ENCODE peak calls at places on chromosomes 4 and X, in four cellular contexts. M is astrocyte of the spinal cord, S is endothelial cell, V is neural crest cell. Z is an unnamed sample.

GRCh38 chrX:67614414-67614813 is 70.6 kb downstream of the AR start:
- DNase-seq in S (no peak), M (peak), V (no peak), Z (no peak)

GRCh38 chr4:133866328-133866699 is 335.3 kb downstream of the PABPC4L start:
- DNase-seq in V (no peak), M (peak), S (no peak), Z (no peak)

GRCh38 chrX:11558972-11559371 is 106.7 kb downstream of the ARHGAP6 start:
- DNase-seq in V (no peak), S (peak), M (no peak), Z (no peak)

GRCh38 chrX:150036181-150036580 is 97.9 kb upstream of the EOLA2 start:
- DNase-seq in V (no peak), M (peak), S (no peak), Z (no peak)

GRCh38 chrX:22922961-22923360 is 76.8 kb upstream of the DDX53 start:
- DNase-seq in M (peak), S (no peak), V (no peak), Z (no peak)

GRCh38 chr4:87003266-87003665 is 68.5 kb downstream of the AFF1 start:
- DNase-seq in M (no peak), V (no peak), S (no peak), Z (no peak)

GRCh38 chr4:100516225-100516624 is 1.6 kb downstream of the EMCN start:
- DNase-seq in S (no peak), M (no peak), V (no peak), Z (no peak)

GRCh38 chrX:46898207-46898606 is 14.0 kb upstream of the JADE3 start:
- DNase-seq in S (no peak), V (no peak), M (no peak), Z (no peak)

GRCh38 chrX:45824471-45824870 is 623.8 kb upstream of the DIPK2B start:
- DNase-seq in S (peak), M (peak), V (no peak), Z (no peak)

GRCh38 chrX:40996886-40997530 is 88.2 kb upstream of the USP9X start:
- DNase-seq in S (no peak), M (peak), V (no peak), Z (no peak)

GRCh38 chr4:1278336-1278670 is 11.4 kb upstream of the MAEA start:
- DNase-seq in M (no peak), V (no peak), S (no peak), Z (no peak)

GRCh38 chr4:158597879-158598596 is 73.6 kb downstream of the C4orf46 start:
- DNase-seq in M (no peak), V (no peak), S (no peak), Z (no peak)

GRCh38 chr4:9762823-9763475 is 18.5 kb upstream of the DRD5 start:
- DNase-seq in V (peak), M (peak), S (peak), Z (no peak)

GRCh38 chr4:147689062-147689461 is 5.1 kb upstream of the PRMT9 start:
- DNase-seq in M (no peak), S (no peak), V (no peak), Z (no peak)

GRCh38 chr4:43763029-43763610 is 685.5 kb downstream of the KCTD8 start:
- DNase-seq in V (no peak), S (no peak), M (no peak), Z (no peak)

GRCh38 chr4:36177946-36178345 is 66.4 kb downstream of the ARAP2 start:
- DNase-seq in V (no peak), M (peak), S (no peak), Z (no peak)

GRCh38 chr4:124167602-124168001 is 544.9 kb downstream of the ANKRD50 start:
- DNase-seq in V (no peak), S (no peak), M (no peak), Z (no peak)

GRCh38 chr4:110198472-110199419 is at the start of gene ELOVL6:
- DNase-seq in V (peak), S (peak), M (peak), Z (no peak)

GRCh38 chr4:119025916-119026661 is 109.5 kb upstream of the MYOZ2 start:
- DNase-seq in M (peak), V (no peak), S (no peak), Z (no peak)

GRCh38 chr4:127509155-127509554 is 123.6 kb upstream of the INTU start:
- DNase-seq in V (no peak), M (peak), S (no peak), Z (no peak)

GRCh38 chr4:184645904-184646610 is 3.2 kb downstream of the CASP3 start:
- DNase-seq in V (no peak), S (no peak), M (no peak), Z (no peak)

GRCh38 chr4:169150806-169151205 is 120.0 kb downstream of the SH3RF1 start:
- DNase-seq in M (no peak), S (no peak), V (no peak), Z (no peak)

GRCh38 chr4:119142837-119143236 is 7.2 kb downstream of the MYOZ2 start:
- DNase-seq in M (no peak), S (no peak), V (no peak), Z (no peak)

GRCh38 chrX:373641-374471 is 12.9 kb downstream of the PPP2R3B start:
- DNase-seq in M (peak), S (peak), V (peak), Z (peak)

GRCh38 chr4:16257611-16258010 is 31.3 kb upstream of the TAPT1 start:
- DNase-seq in V (no peak), S (no peak), M (no peak), Z (no peak)

GRCh38 chrX:119041175-119041574 is 31.6 kb upstream of the CT47C1 start:
- DNase-seq in M (peak), V (no peak), S (no peak), Z (no peak)

GRCh38 chr4:85127653-85128052 is 161.2 kb upstream of the WDFY3 start:
- DNase-seq in S (peak), M (peak), V (peak), Z (no peak)

GRCh38 chr4:3267576-3268394 is 18.8 kb downstream of the MSANTD1 start:
- DNase-seq in M (no peak), S (no peak), V (no peak), Z (peak)

GRCh38 chr4:82360298-82361177 is 13.3 kb downstream of the HNRNPD start:
- DNase-seq in M (peak), S (peak), V (no peak), Z (no peak)

GRCh38 chr4:132332932-132333722 is 816.0 kb upstream of the PCDH10 start:
- DNase-seq in M (peak), S (no peak), V (no peak), Z (no peak)
- TF ChIP-seq CTCF in M (peak), S (peak), V (peak), Z (peak)

GRCh38 chrX:2348225-2348624 is 152.6 kb downstream of the DHRSX start:
- DNase-seq in M (no peak), V (no peak), S (no peak), Z (no peak)
- TF ChIP-seq CTCF in M (no peak), V (no peak), S (no peak), Z (no peak)

DNA sequence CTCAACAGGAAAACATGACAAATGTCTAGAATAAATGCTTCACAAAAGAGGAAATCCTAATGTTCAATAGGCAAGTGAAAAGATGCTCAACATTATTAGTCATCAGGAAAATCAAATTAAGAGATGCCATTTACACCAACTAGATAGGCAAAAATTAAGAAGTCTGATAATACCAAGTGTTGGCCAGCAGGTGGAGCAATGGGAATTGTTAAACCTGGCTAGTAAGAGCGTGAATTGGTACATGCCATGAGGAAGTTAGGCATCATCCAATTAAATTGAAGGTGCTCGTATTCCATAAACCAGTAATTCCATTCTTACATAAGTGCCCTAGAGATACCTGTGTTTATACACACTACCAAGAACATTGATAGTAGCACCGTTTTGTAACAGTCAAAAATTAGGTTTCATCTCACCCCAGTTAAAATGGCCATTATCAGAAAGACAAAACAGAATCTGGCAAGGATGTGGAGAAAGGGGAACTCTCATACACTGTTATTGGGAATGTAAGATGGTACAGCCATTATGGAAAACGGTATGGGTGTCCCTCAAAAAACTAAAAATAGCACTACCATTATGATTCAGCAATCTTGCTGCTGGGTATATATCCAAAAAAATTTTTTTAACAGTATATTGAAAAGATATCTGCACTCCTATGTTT is 14.0 kb upstream of the ZCCHC18 start:
- DNase-seq in V (peak), M (peak), S (peak), Z (no peak)
- TF ChIP-seq CTCF in V (peak), M (peak), S (peak), Z (peak)

DNA sequence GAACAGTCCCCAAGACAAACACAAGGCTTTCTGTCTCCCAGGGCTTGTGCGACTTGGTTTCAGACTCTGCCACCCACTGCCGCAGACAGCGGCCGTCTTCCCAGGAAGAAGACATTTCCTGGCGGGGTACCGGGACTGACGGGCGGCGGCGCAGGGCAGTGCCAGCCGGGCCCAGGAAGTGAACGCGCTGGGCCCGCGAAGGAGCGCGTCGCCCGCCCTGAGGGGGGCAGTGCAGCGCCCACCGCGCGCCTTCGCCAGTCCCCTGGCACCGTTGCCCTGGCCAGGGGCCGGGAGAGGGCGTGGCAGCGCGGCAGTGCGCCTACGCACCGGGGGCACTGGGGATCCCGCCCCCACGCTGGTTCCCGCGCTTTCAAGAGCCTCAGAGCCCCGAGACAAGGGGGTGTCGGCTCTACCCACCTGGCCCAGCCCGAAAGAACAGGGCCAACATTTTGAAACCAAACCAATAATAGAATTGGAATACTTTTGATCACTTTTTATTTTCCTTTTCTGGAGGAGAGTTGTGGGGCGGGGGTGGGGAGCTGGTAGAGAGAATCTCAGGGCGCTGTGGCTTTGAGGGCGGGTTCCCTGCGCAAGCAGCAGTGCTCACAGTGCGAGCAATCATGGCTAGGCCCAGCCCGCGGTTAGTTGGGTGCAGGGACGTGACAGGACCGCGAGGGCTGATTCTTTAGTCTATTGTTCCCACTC is 23.6 kb upstream of the APLN start:
- DNase-seq in V (no peak), S (no peak), M (no peak), Z (peak)
- TF ChIP-seq CTCF in V (no peak), S (no peak), M (peak), Z (no peak)